ENCODE peak calls at places on chromosomes 4 and X, in seven cellular contexts. One of them, this sample, is unnamed.
A peak's percentile ranks its signal among the peaks of the same experiment; 100 is the strongest.

GRCh38 chr4:23728971-23729370 is 160.9 kb downstream of the PPARGC1A start:
- DNase-seq in NCI-H460: no peak
- DNase-seq in T1000: no peak
- DNase-seq in tibial artery: no peak
- DNase-seq in activated T-helper 9 cell treated with anti-CD3 and anti-CD28 coated beads, Interleukin-2, amount 50 U/mL, for 16 hours: no peak
- DNase-seq in retinal pigment epithelial cell: no peak
- DNase-seq in NCI-H69: no peak
- DNase-seq in this sample: no peak

GRCh38 chrX:39633293-39633692 is 464.5 kb downstream of the BCOR start:
- DNase-seq in activated T-helper 9 cell treated with anti-CD3 and anti-CD28 coated beads, Interleukin-2, amount 50 U/mL, for 16 hours: no peak
- DNase-seq in NCI-H460: no peak
- DNase-seq in NCI-H69: peak; percentile 4
- DNase-seq in T1000: peak; percentile 1
- DNase-seq in retinal pigment epithelial cell: no peak
- DNase-seq in tibial artery: no peak
- DNase-seq in this sample: no peak

GRCh38 chr4:85147481-85148076 is 181.1 kb upstream of the WDFY3 start:
- DNase-seq in tibial artery: peak; percentile 59
- DNase-seq in activated T-helper 9 cell treated with anti-CD3 and anti-CD28 coated beads, Interleukin-2, amount 50 U/mL, for 16 hours: no peak
- DNase-seq in NCI-H460: peak; percentile 56
- DNase-seq in NCI-H69: peak; percentile 67
- DNase-seq in retinal pigment epithelial cell: no peak
- DNase-seq in T1000: no peak
- DNase-seq in this sample: peak; percentile 10

GRCh38 chrX:109843963-109844751 is 111.1 kb upstream of the ACSL4 start:
- DNase-seq in activated T-helper 9 cell treated with anti-CD3 and anti-CD28 coated beads, Interleukin-2, amount 50 U/mL, for 16 hours: no peak
- DNase-seq in NCI-H69: peak; percentile 35
- DNase-seq in retinal pigment epithelial cell: no peak
- DNase-seq in T1000: no peak
- DNase-seq in tibial artery: no peak
- DNase-seq in NCI-H460: no peak
- DNase-seq in this sample: no peak

GRCh38 chr4:136281307-136281706 is 1251.0 kb downstream of the PCDH18 start:
- DNase-seq in activated T-helper 9 cell treated with anti-CD3 and anti-CD28 coated beads, Interleukin-2, amount 50 U/mL, for 16 hours: no peak
- DNase-seq in retinal pigment epithelial cell: no peak
- DNase-seq in NCI-H69: no peak
- DNase-seq in NCI-H460: no peak
- DNase-seq in tibial artery: no peak
- DNase-seq in T1000: no peak
- DNase-seq in this sample: no peak

GRCh38 chr4:183870997-183871396 is 34.1 kb upstream of the STOX2 start:
- DNase-seq in tibial artery: no peak
- DNase-seq in activated T-helper 9 cell treated with anti-CD3 and anti-CD28 coated beads, Interleukin-2, amount 50 U/mL, for 16 hours: no peak
- DNase-seq in T1000: no peak
- DNase-seq in NCI-H69: no peak
- DNase-seq in retinal pigment epithelial cell: no peak
- DNase-seq in NCI-H460: no peak
- DNase-seq in this sample: no peak

GRCh38 chrX:133546441-133546840 is 131.2 kb upstream of the GPC4 start:
- DNase-seq in NCI-H69: no peak
- DNase-seq in retinal pigment epithelial cell: no peak
- DNase-seq in tibial artery: no peak
- DNase-seq in T1000: no peak
- DNase-seq in NCI-H460: no peak
- DNase-seq in activated T-helper 9 cell treated with anti-CD3 and anti-CD28 coated beads, Interleukin-2, amount 50 U/mL, for 16 hours: no peak
- DNase-seq in this sample: no peak

GRCh38 chr4:7371122-7371941 is 63.4 kb downstream of the PSAPL1 start:
- DNase-seq in T1000: no peak
- DNase-seq in tibial artery: no peak
- DNase-seq in activated T-helper 9 cell treated with anti-CD3 and anti-CD28 coated beads, Interleukin-2, amount 50 U/mL, for 16 hours: no peak
- DNase-seq in NCI-H69: no peak
- DNase-seq in retinal pigment epithelial cell: peak; percentile 91
- DNase-seq in NCI-H460: no peak
- DNase-seq in this sample: no peak

GRCh38 chrX:140504371-140505324 is at the start of gene SOX3:
- DNase-seq in tibial artery: no peak
- DNase-seq in NCI-H460: no peak
- DNase-seq in NCI-H69: no peak
- DNase-seq in activated T-helper 9 cell treated with anti-CD3 and anti-CD28 coated beads, Interleukin-2, amount 50 U/mL, for 16 hours: no peak
- DNase-seq in retinal pigment epithelial cell: no peak
- DNase-seq in T1000: no peak
- DNase-seq in this sample: no peak